ENCODE peak calls at places on chromosomes 13 and 19, in seven cellular contexts. U is kidney epithelial cell, S is sigmoid colon, I is BJ, B is left lung, Q is AG04449, R is fibroblast of lung. H is an unnamed sample.

GRCh38 chr13:50914848-50915247 is 5.3 kb downstream of the RNASEH2B start:
- DNase-seq in R (peak), Q (no peak), S (no peak), U (no peak), B (no peak), I (no peak), H (no peak)

GRCh38 chr19:2253106-2254051 is 2.8 kb downstream of the JSRP1 start:
- DNase-seq in S (no peak), R (no peak), B (no peak), Q (no peak), U (no peak), I (no peak), H (no peak)

GRCh38 chr13:59394526-59394925 is 769.2 kb downstream of the DIAPH3 start:
- DNase-seq in R (no peak), S (no peak), Q (no peak), U (no peak), B (no peak), I (no peak), H (no peak)

GRCh38 chr19:3585301-3586123 is at the start of gene GIPC3:
- DNase-seq in R (no peak), I (no peak), B (no peak), S (no peak), Q (no peak), U (no peak), H (no peak)

GRCh38 chr13:43725460-43725859 is 61.3 kb downstream of the ENOX1 start:
- DNase-seq in R (no peak), I (no peak), U (no peak), S (no peak), B (no peak), Q (no peak), H (no peak)

GRCh38 chr13:84297246-84297645 is 415.0 kb upstream of the SLITRK1 start:
- DNase-seq in R (peak), S (no peak), U (no peak), Q (no peak), B (no peak), I (no peak), H (no peak)

GRCh38 chr13:114101325-114101821 is 31.1 kb downstream of the RASA3 start:
- DNase-seq in B (peak), S (peak), Q (no peak), U (no peak), I (no peak), R (peak), H (no peak)

GRCh38 chr19:6138066-6138465 is 2.6 kb downstream of the ACSBG2 start:
- DNase-seq in R (no peak), S (no peak), Q (no peak), U (no peak), B (no peak), I (no peak), H (no peak)

GRCh38 chr19:31312004-31312403 is 37.2 kb downstream of the TSHZ3 start:
- DNase-seq in S (peak), I (peak), R (peak), B (no peak), Q (peak), U (no peak), H (peak)

GRCh38 chr13:73898899-73899298 is 235.3 kb downstream of the KLF12 start:
- DNase-seq in I (no peak), Q (no peak), B (peak), R (no peak), U (no peak), S (no peak), H (no peak)

GRCh38 chr19:47284324-47284899 is 9.7 kb downstream of the INAFM1 start:
- DNase-seq in I (no peak), Q (no peak), S (no peak), R (peak), B (no peak), U (no peak), H (no peak)

GRCh38 chr19:5128251-5128931 is 159.5 kb downstream of the KDM4B start:
- DNase-seq in I (peak), S (peak), Q (no peak), B (no peak), U (no peak), R (peak), H (no peak)

GRCh38 chr13:111337206-111337605 is 16.8 kb downstream of the TEX29 start:
- DNase-seq in Q (peak), R (peak), U (peak), B (no peak), S (peak), I (peak), H (peak)

GRCh38 chr19:33401683-33402420 is 28.3 kb downstream of the CEBPG start:
- DNase-seq in S (peak), U (no peak), Q (no peak), R (no peak), I (no peak), B (peak), H (no peak)

GRCh38 chr19:39679056-39679790 is 23.5 kb downstream of the LGALS16 start:
- DNase-seq in R (no peak), U (no peak), I (no peak), B (no peak), Q (no peak), S (no peak), H (no peak)

GRCh38 chr13:27130223-27131015 is 41.2 kb downstream of the USP12 start:
- DNase-seq in B (no peak), R (peak), Q (no peak), S (no peak), U (no peak), I (no peak), H (no peak)

GRCh38 chr19:11091343-11092153 is 2.3 kb downstream of the LDLR start:
- DNase-seq in I (peak), B (no peak), R (peak), S (peak), Q (peak), U (peak), H (peak)

GRCh38 chr13:80339841-80340642 is 884 bp downstream of the SPRY2 start:
- DNase-seq in B (peak), U (no peak), I (no peak), Q (no peak), R (peak), S (peak), H (no peak)

GRCh38 chr19:57002765-57003164 is 117.0 kb upstream of the USP29 start:
- DNase-seq in U (no peak), B (no peak), R (no peak), Q (no peak), I (no peak), S (peak), H (no peak)

GRCh38 chr13:79995334-79995733 is 345.6 kb downstream of the SPRY2 start:
- DNase-seq in S (no peak), R (peak), U (peak), Q (peak), I (peak), B (no peak), H (peak)

GRCh38 chr13:57264965-57265364 is 98.0 kb downstream of the PRR20E start:
- DNase-seq in Q (no peak), B (no peak), R (no peak), S (no peak), I (no peak), U (no peak), H (no peak)

GRCh38 chr19:43594710-43595604 is 977 bp downstream of the IRGQ start:
- DNase-seq in S (peak), R (peak), I (no peak), Q (no peak), B (peak), U (peak), H (peak)

GRCh38 chr19:45584332-45585157 is at the start of gene OPA3:
- DNase-seq in U (peak), B (peak), S (peak), R (peak), I (peak), Q (peak), H (peak)
- H3K4me3 ChIP-seq in U (peak), B (peak), S (peak), R (peak), I (peak), Q (peak), H (peak)

GRCh38 chr13:103757361-103757760 is 691.1 kb upstream of the SLC10A2 start:
- DNase-seq in R (no peak), U (no peak), B (no peak), I (no peak), Q (no peak), S (no peak), H (no peak)

GRCh38 chr13:103758222-103758621 is 692.0 kb upstream of the SLC10A2 start:
- DNase-seq in S (no peak), Q (no peak), R (no peak), B (no peak), I (no peak), U (no peak), H (no peak)

DNA sequence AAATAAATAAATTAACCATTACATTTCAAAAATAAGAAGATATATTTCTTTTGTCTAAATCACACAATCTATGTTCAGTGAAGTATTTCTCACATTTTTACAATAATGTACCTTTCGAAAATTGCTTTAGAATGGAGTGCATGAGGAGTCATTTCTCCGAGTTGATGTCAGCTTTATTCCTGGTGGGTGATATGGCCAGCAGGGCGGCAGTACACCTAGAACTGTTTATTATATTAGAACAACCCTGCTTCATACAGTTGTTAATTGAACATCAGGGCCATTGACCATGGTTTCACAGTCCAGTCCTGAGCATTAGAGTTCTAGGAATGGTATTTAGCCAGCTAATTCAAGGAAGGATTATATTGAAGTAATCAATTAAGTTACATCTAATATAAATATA is 696.3 kb upstream of the SLC10A2 start:
- DNase-seq in R (no peak), S (no peak), B (no peak), Q (no peak), U (no peak), I (no peak), H (no peak)
- TF ChIP-seq CTCF in R (no peak), S (no peak), B (no peak), Q (no peak), U (peak), I (no peak), H (no peak)

GRCh38 chr19:22426901-22427300 is 4.8 kb upstream of the ZNF98 start:
- DNase-seq in S (no peak), U (no peak), I (no peak), Q (no peak), B (no peak), R (no peak), H (no peak)

GRCh38 chr19:22422220-22422619 is at the start of gene ZNF98:
- DNase-seq in R (no peak), S (peak), Q (no peak), U (no peak), I (no peak), B (no peak), H (no peak)

GRCh38 chr19:22427587-22428298 is 5.6 kb upstream of the ZNF98 start:
- DNase-seq in Q (no peak), U (no peak), R (no peak), I (no peak), B (no peak), S (no peak), H (no peak)

DNA sequence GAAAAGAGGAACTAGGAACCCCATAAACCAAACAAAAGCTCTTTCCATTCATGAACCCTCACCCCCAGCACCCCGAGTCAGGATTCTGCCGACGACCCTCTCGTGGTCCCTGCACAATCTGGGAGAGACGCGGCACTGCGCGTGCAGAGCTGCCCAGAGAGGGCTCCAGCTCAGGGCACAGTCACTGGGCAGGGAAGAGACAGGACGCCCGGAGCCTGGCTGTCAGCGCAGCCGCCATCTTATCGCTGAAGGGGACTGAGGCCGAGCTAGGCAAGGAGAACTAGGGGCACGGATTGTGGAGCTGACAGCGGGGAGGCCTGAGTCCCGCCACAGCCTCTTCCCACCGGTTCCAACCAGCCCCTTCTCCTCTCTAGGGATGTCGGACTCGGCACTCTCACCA is 349 bp downstream of the ZNF98 start:
- DNase-seq in U (no peak), B (no peak), I (no peak), Q (no peak), R (no peak), S (no peak), H (no peak)
- H3K4me3 ChIP-seq in U (no peak), B (no peak), I (no peak), Q (no peak), R (no peak), S (peak), H (no peak)

GRCh38 chr13:40755082-40755755 is 15.8 kb downstream of the MRPS31 start:
- DNase-seq in I (no peak), R (no peak), S (no peak), Q (no peak), B (no peak), U (no peak), H (no peak)

DNA sequence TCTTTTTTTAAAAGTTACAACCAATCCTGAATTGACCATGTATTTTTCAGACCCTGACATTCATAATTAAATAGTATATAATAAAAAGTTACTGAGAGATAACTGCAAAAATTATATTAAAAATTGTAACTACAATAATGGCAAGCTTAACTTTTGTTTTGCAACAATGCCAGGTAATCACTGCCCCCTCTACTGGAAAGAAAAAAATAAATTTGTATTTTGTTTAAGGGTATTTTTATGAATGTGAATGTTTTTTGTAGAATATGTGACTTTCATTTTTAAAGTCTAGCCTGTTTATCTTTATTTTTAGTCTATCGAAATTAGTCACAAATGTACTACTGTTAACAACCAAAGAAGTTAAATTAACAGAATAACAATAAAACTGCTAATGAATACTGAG is 21.7 kb downstream of the MRPS31 start:
- DNase-seq in I (no peak), S (no peak), U (no peak), B (no peak), Q (no peak), R (no peak), H (no peak)
- TF ChIP-seq CTCF in I (peak), S (no peak), U (peak), B (no peak), Q (no peak), R (peak), H (no peak)

GRCh38 chr19:19539738-19540703 is 2.0 kb downstream of the CILP2 start:
- DNase-seq in Q (no peak), B (peak), U (peak), I (no peak), S (peak), R (peak), H (no peak)
- H3K4me3 ChIP-seq in Q (no peak), B (peak), U (no peak), I (no peak), S (no peak), R (no peak), H (no peak)

H was measured in astrocyte of the cerebellum.